ENCODE peak calls at places on chromosomes 13 and 19, in five cellular contexts. F, I, L, X and Z are unnamed samples.

GRCh38 chr13:113960276-113960948 is 13.5 kb downstream of the C13orf46 start:
- DNase-seq in F (no peak), L (no peak), X (no peak), I (no peak), Z (no peak)

GRCh38 chr19:10654610-10655456 is 687 bp downstream of the ILF3 start:
- DNase-seq in L (peak; percentile 85), F (peak; percentile 71), X (peak; percentile 84), I (no peak), Z (peak; percentile 36)

GRCh38 chr19:38691938-38692457 is 44.5 kb downstream of the ACTN4 start:
- DNase-seq in L (no peak), F (no peak), X (no peak), I (peak; percentile 92), Z (peak; percentile 90)

GRCh38 chr19:47435196-47435595 is 15.9 kb upstream of the MEIS3 start:
- DNase-seq in I (no peak), X (no peak), F (peak; percentile 19), L (no peak), Z (no peak)

GRCh38 chr13:114063545-114064515 is 68.6 kb downstream of the RASA3 start:
- DNase-seq in I (peak; percentile 61), F (no peak), X (no peak), L (no peak), Z (peak; percentile 20)

GRCh38 chr19:29215322-29215845 is 2.4 kb upstream of the UQCRFS1 start:
- DNase-seq in L (no peak), F (no peak), I (no peak), X (no peak), Z (no peak)

GRCh38 chr13:105193026-105193425 is 1342.4 kb downstream of the EFNB2 start:
- DNase-seq in L (no peak), X (no peak), F (no peak), I (no peak), Z (no peak)

GRCh38 chr19:4386038-4386782 is 14.1 kb downstream of the SH3GL1 start:
- DNase-seq in L (no peak), F (no peak), X (no peak), I (peak; percentile 53), Z (no peak)

GRCh38 chr19:41932259-41933130 is 4.2 kb upstream of the ERFL start:
- DNase-seq in I (no peak), L (no peak), X (no peak), F (no peak), Z (no peak)

GRCh38 chr13:65300220-65300619 is 1929.9 kb downstream of the PCDH9 start:
- DNase-seq in X (no peak), L (no peak), F (no peak), I (no peak), Z (no peak)

GRCh38 chr13:60448907-60449510 is 52.0 kb downstream of the TDRD3 start:
- DNase-seq in F (peak; percentile 38), L (no peak), X (peak; percentile 27), I (peak; percentile 68), Z (peak; percentile 3)

GRCh38 chr19:55189424-55189823 is 9.3 kb upstream of the SYT5 start:
- DNase-seq in I (peak; percentile 95), L (peak; percentile 41), X (no peak), F (no peak), Z (peak; percentile 91)

DNA sequence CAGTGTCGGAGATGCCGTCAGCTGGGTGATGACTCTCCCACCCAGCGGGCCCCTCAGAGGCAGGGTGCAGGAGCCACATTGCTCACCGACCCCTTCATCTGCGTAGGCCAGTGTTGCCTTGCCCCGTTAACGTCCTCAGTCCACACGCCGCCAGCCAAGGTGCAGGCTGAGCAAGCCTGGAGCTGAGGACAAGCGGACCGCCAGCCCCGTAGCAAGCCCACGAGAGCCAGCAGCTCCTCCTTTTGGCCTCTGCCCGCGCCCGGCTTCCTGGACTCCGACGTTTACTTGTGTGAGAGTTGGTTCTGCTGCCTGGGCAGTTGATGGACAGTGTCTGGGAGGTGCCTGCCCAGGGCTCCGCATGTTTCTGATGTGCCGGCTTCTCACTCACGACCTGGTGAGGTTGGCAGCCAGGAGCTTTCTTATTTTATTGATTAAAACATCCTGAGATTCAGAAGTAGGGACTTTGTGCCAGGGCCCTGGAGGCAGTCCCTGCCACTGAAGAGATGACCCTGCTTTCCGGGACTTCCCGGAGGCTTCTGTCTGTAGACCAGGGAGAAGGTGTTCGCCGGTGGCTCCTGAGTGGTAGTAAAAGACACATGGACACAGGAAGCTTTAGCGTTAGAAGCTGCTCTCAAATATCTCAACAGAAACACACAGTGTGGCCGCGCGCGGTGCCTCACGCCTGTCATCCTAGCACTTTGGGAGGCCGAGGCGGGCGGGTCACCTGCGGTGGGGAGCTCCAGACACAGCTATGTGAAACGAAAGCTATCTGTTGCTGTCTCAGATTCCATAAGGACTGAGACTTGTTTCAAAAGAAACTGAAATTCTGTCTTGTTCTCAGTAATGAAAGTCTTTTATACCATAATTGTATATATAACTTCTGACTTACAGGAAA is 5.9 kb downstream of the DAZAP1 start:
- DNase-seq in X (no peak), L (no peak), I (no peak), F (no peak), Z (no peak)
- H3K4me2 ChIP-seq in X (no peak overlapping the region), L (no peak overlapping the region), I (no peak overlapping the region), F (no peak overlapping the region), Z (no peak overlapping the region)

GRCh38 chr13:58584610-58585009 is 953.1 kb downstream of the PCDH17 start:
- DNase-seq in X (no peak), F (no peak), I (no peak), L (no peak), Z (no peak)

GRCh38 chr13:58583961-58584360 is 952.4 kb downstream of the PCDH17 start:
- DNase-seq in X (no peak), I (no peak), L (no peak), F (no peak), Z (no peak)

GRCh38 chr13:58592052-58592451 is 960.5 kb downstream of the PCDH17 start:
- DNase-seq in I (no peak), F (no peak), X (no peak), L (no peak), Z (no peak)

DNA sequence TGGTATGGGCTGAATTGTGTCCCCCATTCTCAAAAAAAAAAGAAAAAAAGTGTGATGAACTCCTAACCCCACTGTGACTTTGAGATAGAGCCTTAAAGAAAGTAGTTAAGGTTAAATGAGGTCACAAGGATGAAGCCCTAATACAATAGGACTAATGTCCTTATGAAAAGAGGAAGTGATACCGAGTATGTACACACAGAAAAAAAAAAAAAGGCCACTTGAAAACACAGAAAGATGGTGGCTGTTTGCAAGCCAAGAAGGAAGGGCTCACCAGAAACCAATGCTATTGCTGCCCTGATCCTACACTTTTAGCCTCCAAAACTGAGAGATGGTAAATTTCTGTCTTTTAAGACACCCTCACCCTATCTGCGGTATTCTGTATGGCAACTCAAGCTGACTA is 955.6 kb downstream of the PCDH17 start:
- DNase-seq in X (no peak), L (no peak), I (no peak), F (peak; percentile 59), Z (no peak)
- H3K9me3 ChIP-seq in X (no peaks in the 10 kb centered on the region), L (no peaks in the 10 kb centered on the region), I (no peaks in the 10 kb centered on the region), F (no peaks in the 10 kb centered on the region), Z (no peaks in the 10 kb centered on the region)

GRCh38 chr13:24742986-24743385 is 21.0 kb upstream of the RNF17 start:
- DNase-seq in X (no peak), L (no peak), F (no peak), I (no peak), Z (no peak)
- H3K4me2 ChIP-seq in X (no peak overlapping the region), L (no peak overlapping the region), F (no peak overlapping the region), I (no peak overlapping the region), Z (no peak overlapping the region)

GRCh38 chr19:15539638-15540037 is 31.3 kb downstream of the CYP4F22 start:
- DNase-seq in L (no peak), X (no peak), I (no peak), F (no peak), Z (no peak)
- H3K9me3 ChIP-seq in L (peaks cover 77% of the 10 kb centered on the region), X (peaks cover 23% of the 10 kb centered on the region), I (peaks cover 2% of the 10 kb centered on the region), F (no peaks in the 10 kb centered on the region), Z (no peaks in the 10 kb centered on the region)

GRCh38 chr13:71861769-71862168 is 5.2 kb downstream of the DACH1 start:
- DNase-seq in X (no peak), L (no peak), F (no peak), I (no peak), Z (no peak)
- H3K4me2 ChIP-seq in X (no peak overlapping the region), L (no peak overlapping the region), F (no peak overlapping the region), I (no peak overlapping the region), Z (no peak overlapping the region)

GRCh38 chr19:6948884-6949283 is 61.5 kb downstream of the ADGRE1 start:
- DNase-seq in L (no peak), X (no peak), I (no peak), F (no peak), Z (no peak)

GRCh38 chr19:6947745-6948144 is 60.4 kb downstream of the ADGRE1 start:
- DNase-seq in L (no peak), I (no peak), X (no peak), F (no peak), Z (no peak)

DNA sequence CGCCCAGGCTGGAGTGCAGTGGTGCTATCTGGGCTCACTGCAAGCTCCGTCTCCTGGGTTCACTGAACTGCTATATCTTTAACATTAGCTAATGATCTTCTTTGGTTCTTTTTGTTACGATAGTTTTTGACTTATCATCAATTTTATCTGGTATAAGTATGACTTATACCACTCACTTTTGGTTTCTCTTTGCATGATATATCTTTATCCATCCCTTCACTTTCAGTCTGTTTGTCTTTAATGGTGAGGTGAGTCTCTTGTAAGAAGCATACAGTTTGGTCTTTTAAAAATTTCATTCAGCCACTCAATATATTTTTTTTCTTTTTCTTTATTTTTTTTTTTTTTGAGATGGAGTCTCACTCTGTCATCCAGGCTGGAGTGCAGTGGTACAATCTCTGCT is 58.4 kb downstream of the ADGRE1 start:
- DNase-seq in L (no peak), X (no peak), I (no peak), F (no peak), Z (no peak)
- H3K9me3 ChIP-seq in L (peaks cover 32% of the 10 kb centered on the region), X (peaks cover 18% of the 10 kb centered on the region), I (peaks cover 11% of the 10 kb centered on the region), F (no peaks in the 10 kb centered on the region), Z (no peaks in the 10 kb centered on the region)

DNA sequence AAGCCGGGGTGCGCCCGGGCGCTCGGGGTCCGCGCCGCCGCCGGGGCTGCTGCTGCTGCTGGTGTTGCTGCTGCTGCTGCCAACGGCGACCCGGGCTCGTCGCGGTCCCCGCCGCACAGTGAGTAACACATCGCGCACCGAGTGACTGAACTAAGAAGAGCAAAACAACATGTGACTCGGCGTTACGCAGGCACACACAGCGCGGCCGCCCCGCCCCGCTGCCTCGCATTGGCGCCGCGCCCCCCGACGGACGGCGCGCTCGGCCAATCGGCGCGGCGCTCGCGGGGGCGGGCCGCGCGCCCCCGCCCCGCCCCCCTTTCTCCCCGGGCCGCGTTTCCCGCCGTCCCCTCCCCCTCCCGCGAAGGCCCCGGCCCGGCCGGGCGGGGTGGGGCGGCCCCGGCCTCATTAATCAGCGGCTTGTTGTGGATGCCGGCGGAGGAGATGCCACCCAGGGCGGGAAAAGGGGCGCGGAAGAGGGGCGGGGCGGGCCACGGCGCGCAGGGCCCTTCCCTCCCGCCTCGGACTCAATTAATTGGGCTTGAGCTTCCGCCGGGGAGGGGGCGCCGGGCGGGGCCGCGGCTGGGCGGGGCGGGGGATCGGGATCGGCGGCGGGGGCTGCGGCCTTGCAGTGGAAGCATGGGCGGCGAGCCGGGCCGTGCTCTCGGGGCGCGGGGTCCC is at the start of gene IRS2:
- DNase-seq in F (peak; percentile 86), X (peak; percentile 94), L (peak; percentile 95), I (peak; percentile 90), Z (peak; percentile 92)
- H3K4me2 ChIP-seq in F (peak within 1 kb of the TSS; percentile 55), X (peak within 1 kb of the TSS; percentile 99), L (peak within 1 kb of the TSS; percentile 92), I (peak within 1 kb of the TSS; percentile 89), Z (peak within 1 kb of the TSS; percentile 85)